ENCODE peak calls at places on chromosomes 7 and 10, in ten cellular contexts. One of them, this sample, is unnamed.

GRCh38 chr7:85220651-85221050 is 33.8 kb upstream of the SEMA3D start:
- DNase-seq in BE2C: no peak
- DNase-seq in activated effector memory CD4-positive, alpha-beta T cell treated with anti-CD3 and anti-CD28 coated beads, Interleukin-2, amount 50 U/mL, for 16 hours: no peak
- DNase-seq in activated CD4-positive, alpha-beta T cell treated with anti-CD3 and anti-CD28 coated beads, Interleukin-2, amount 50 U/mL, for 48 hours: no peak
- DNase-seq in RCC 7860: no peak
- DNase-seq in suprapubic skin: no peak
- DNase-seq in IMR-90: no peak
- DNase-seq in neuronal stem cell: no peak
- DNase-seq in substantia nigra: no peak
- DNase-seq in activated B cell treated with CpG ODN at 0.5 μM for 24 hours: no peak
- DNase-seq in this sample: peak

GRCh38 chr7:55189878-55190436 is 171.1 kb downstream of the EGFR start:
- DNase-seq in BE2C: no peak
- DNase-seq in activated effector memory CD4-positive, alpha-beta T cell treated with anti-CD3 and anti-CD28 coated beads, Interleukin-2, amount 50 U/mL, for 16 hours: no peak
- DNase-seq in activated CD4-positive, alpha-beta T cell treated with anti-CD3 and anti-CD28 coated beads, Interleukin-2, amount 50 U/mL, for 48 hours: no peak
- DNase-seq in RCC 7860: no peak
- DNase-seq in suprapubic skin: peak
- DNase-seq in IMR-90: no peak
- DNase-seq in neuronal stem cell: no peak
- DNase-seq in substantia nigra: no peak
- DNase-seq in activated B cell treated with CpG ODN at 0.5 μM for 24 hours: no peak
- DNase-seq in this sample: no peak

GRCh38 chr10:128069351-128070051 is 56.7 kb downstream of the MKI67 start:
- DNase-seq in BE2C: peak
- DNase-seq in activated effector memory CD4-positive, alpha-beta T cell treated with anti-CD3 and anti-CD28 coated beads, Interleukin-2, amount 50 U/mL, for 16 hours: peak
- DNase-seq in activated CD4-positive, alpha-beta T cell treated with anti-CD3 and anti-CD28 coated beads, Interleukin-2, amount 50 U/mL, for 48 hours: peak
- DNase-seq in RCC 7860: peak
- DNase-seq in suprapubic skin: peak
- DNase-seq in IMR-90: peak
- DNase-seq in neuronal stem cell: peak
- DNase-seq in substantia nigra: no peak
- DNase-seq in activated B cell treated with CpG ODN at 0.5 μM for 24 hours: peak
- DNase-seq in this sample: peak

GRCh38 chr7:46071076-46071475 is 150.0 kb upstream of the IGFBP3 start:
- DNase-seq in BE2C: no peak
- DNase-seq in activated effector memory CD4-positive, alpha-beta T cell treated with anti-CD3 and anti-CD28 coated beads, Interleukin-2, amount 50 U/mL, for 16 hours: no peak
- DNase-seq in activated CD4-positive, alpha-beta T cell treated with anti-CD3 and anti-CD28 coated beads, Interleukin-2, amount 50 U/mL, for 48 hours: no peak
- DNase-seq in RCC 7860: no peak
- DNase-seq in suprapubic skin: no peak
- DNase-seq in IMR-90: no peak
- DNase-seq in neuronal stem cell: no peak
- DNase-seq in substantia nigra: no peak
- DNase-seq in activated B cell treated with CpG ODN at 0.5 μM for 24 hours: no peak
- DNase-seq in this sample: no peak

GRCh38 chr10:116733566-116733965 is 8.8 kb downstream of the HSPA12A start:
- DNase-seq in BE2C: no peak
- DNase-seq in activated effector memory CD4-positive, alpha-beta T cell treated with anti-CD3 and anti-CD28 coated beads, Interleukin-2, amount 50 U/mL, for 16 hours: no peak
- DNase-seq in activated CD4-positive, alpha-beta T cell treated with anti-CD3 and anti-CD28 coated beads, Interleukin-2, amount 50 U/mL, for 48 hours: no peak
- DNase-seq in RCC 7860: no peak
- DNase-seq in suprapubic skin: no peak
- DNase-seq in IMR-90: peak
- DNase-seq in neuronal stem cell: no peak
- DNase-seq in substantia nigra: no peak
- DNase-seq in activated B cell treated with CpG ODN at 0.5 μM for 24 hours: no peak
- DNase-seq in this sample: no peak

GRCh38 chr7:87375647-87376435 is 30.4 kb downstream of the CROT start:
- DNase-seq in BE2C: no peak
- DNase-seq in activated effector memory CD4-positive, alpha-beta T cell treated with anti-CD3 and anti-CD28 coated beads, Interleukin-2, amount 50 U/mL, for 16 hours: no peak
- DNase-seq in activated CD4-positive, alpha-beta T cell treated with anti-CD3 and anti-CD28 coated beads, Interleukin-2, amount 50 U/mL, for 48 hours: no peak
- DNase-seq in RCC 7860: no peak
- DNase-seq in suprapubic skin: no peak
- DNase-seq in IMR-90: peak
- DNase-seq in neuronal stem cell: no peak
- DNase-seq in substantia nigra: no peak
- DNase-seq in activated B cell treated with CpG ODN at 0.5 μM for 24 hours: no peak
- DNase-seq in this sample: no peak

GRCh38 chr10:48613015-48613414 is 8.1 kb upstream of the ARHGAP22 start:
- DNase-seq in BE2C: no peak
- DNase-seq in activated effector memory CD4-positive, alpha-beta T cell treated with anti-CD3 and anti-CD28 coated beads, Interleukin-2, amount 50 U/mL, for 16 hours: no peak
- DNase-seq in activated CD4-positive, alpha-beta T cell treated with anti-CD3 and anti-CD28 coated beads, Interleukin-2, amount 50 U/mL, for 48 hours: no peak
- DNase-seq in RCC 7860: no peak
- DNase-seq in suprapubic skin: no peak
- DNase-seq in IMR-90: peak
- DNase-seq in neuronal stem cell: no peak
- DNase-seq in substantia nigra: no peak
- DNase-seq in activated B cell treated with CpG ODN at 0.5 μM for 24 hours: no peak
- DNase-seq in this sample: no peak

GRCh38 chr7:73851410-73852338 is 9.3 kb upstream of the TMEM270 start:
- DNase-seq in BE2C: no peak
- DNase-seq in activated effector memory CD4-positive, alpha-beta T cell treated with anti-CD3 and anti-CD28 coated beads, Interleukin-2, amount 50 U/mL, for 16 hours: no peak
- DNase-seq in activated CD4-positive, alpha-beta T cell treated with anti-CD3 and anti-CD28 coated beads, Interleukin-2, amount 50 U/mL, for 48 hours: peak
- DNase-seq in RCC 7860: peak
- DNase-seq in suprapubic skin: no peak
- DNase-seq in IMR-90: peak
- DNase-seq in neuronal stem cell: no peak
- DNase-seq in substantia nigra: no peak
- DNase-seq in activated B cell treated with CpG ODN at 0.5 μM for 24 hours: no peak
- DNase-seq in this sample: peak

GRCh38 chr10:85673270-85673669 is 693.3 kb downstream of the GRID1 start:
- DNase-seq in BE2C: no peak
- DNase-seq in activated effector memory CD4-positive, alpha-beta T cell treated with anti-CD3 and anti-CD28 coated beads, Interleukin-2, amount 50 U/mL, for 16 hours: no peak
- DNase-seq in activated CD4-positive, alpha-beta T cell treated with anti-CD3 and anti-CD28 coated beads, Interleukin-2, amount 50 U/mL, for 48 hours: no peak
- DNase-seq in RCC 7860: no peak
- DNase-seq in suprapubic skin: no peak
- DNase-seq in IMR-90: no peak
- DNase-seq in neuronal stem cell: no peak
- DNase-seq in substantia nigra: no peak
- DNase-seq in activated B cell treated with CpG ODN at 0.5 μM for 24 hours: no peak
- DNase-seq in this sample: no peak

GRCh38 chr7:140237390-140237789 is 60.6 kb upstream of the KDM7A start:
- DNase-seq in BE2C: no peak
- DNase-seq in activated effector memory CD4-positive, alpha-beta T cell treated with anti-CD3 and anti-CD28 coated beads, Interleukin-2, amount 50 U/mL, for 16 hours: no peak
- DNase-seq in activated CD4-positive, alpha-beta T cell treated with anti-CD3 and anti-CD28 coated beads, Interleukin-2, amount 50 U/mL, for 48 hours: no peak
- DNase-seq in RCC 7860: no peak
- DNase-seq in suprapubic skin: no peak
- DNase-seq in IMR-90: no peak
- DNase-seq in neuronal stem cell: no peak
- DNase-seq in substantia nigra: no peak
- DNase-seq in activated B cell treated with CpG ODN at 0.5 μM for 24 hours: no peak
- DNase-seq in this sample: no peak

GRCh38 chr7:105473163-105473562 is 48.9 kb downstream of the PUS7 start:
- DNase-seq in BE2C: no peak
- DNase-seq in activated effector memory CD4-positive, alpha-beta T cell treated with anti-CD3 and anti-CD28 coated beads, Interleukin-2, amount 50 U/mL, for 16 hours: no peak
- DNase-seq in activated CD4-positive, alpha-beta T cell treated with anti-CD3 and anti-CD28 coated beads, Interleukin-2, amount 50 U/mL, for 48 hours: no peak
- DNase-seq in RCC 7860: no peak
- DNase-seq in suprapubic skin: no peak
- DNase-seq in IMR-90: peak
- DNase-seq in neuronal stem cell: no peak
- DNase-seq in substantia nigra: no peak
- DNase-seq in activated B cell treated with CpG ODN at 0.5 μM for 24 hours: no peak
- DNase-seq in this sample: no peak

GRCh38 chr7:5662776-5663175 is 118.7 kb downstream of the RNF216 start:
- DNase-seq in BE2C: no peak
- DNase-seq in activated effector memory CD4-positive, alpha-beta T cell treated with anti-CD3 and anti-CD28 coated beads, Interleukin-2, amount 50 U/mL, for 16 hours: no peak
- DNase-seq in activated CD4-positive, alpha-beta T cell treated with anti-CD3 and anti-CD28 coated beads, Interleukin-2, amount 50 U/mL, for 48 hours: no peak
- DNase-seq in RCC 7860: no peak
- DNase-seq in suprapubic skin: no peak
- DNase-seq in IMR-90: no peak
- DNase-seq in neuronal stem cell: no peak
- DNase-seq in substantia nigra: no peak
- DNase-seq in activated B cell treated with CpG ODN at 0.5 μM for 24 hours: no peak
- DNase-seq in this sample: no peak

GRCh38 chr10:34299105-34299611 is 515.9 kb downstream of the PARD3 start:
- DNase-seq in BE2C: no peak
- DNase-seq in activated effector memory CD4-positive, alpha-beta T cell treated with anti-CD3 and anti-CD28 coated beads, Interleukin-2, amount 50 U/mL, for 16 hours: no peak
- DNase-seq in activated CD4-positive, alpha-beta T cell treated with anti-CD3 and anti-CD28 coated beads, Interleukin-2, amount 50 U/mL, for 48 hours: no peak
- DNase-seq in RCC 7860: no peak
- DNase-seq in suprapubic skin: no peak
- DNase-seq in IMR-90: peak
- DNase-seq in neuronal stem cell: no peak
- DNase-seq in substantia nigra: no peak
- DNase-seq in activated B cell treated with CpG ODN at 0.5 μM for 24 hours: no peak
- DNase-seq in this sample: peak

GRCh38 chr10:132786529-132787252 is 744 bp upstream of the NKX6-2 start:
- DNase-seq in BE2C: no peak
- DNase-seq in activated effector memory CD4-positive, alpha-beta T cell treated with anti-CD3 and anti-CD28 coated beads, Interleukin-2, amount 50 U/mL, for 16 hours: no peak
- DNase-seq in activated CD4-positive, alpha-beta T cell treated with anti-CD3 and anti-CD28 coated beads, Interleukin-2, amount 50 U/mL, for 48 hours: no peak
- DNase-seq in RCC 7860: no peak
- DNase-seq in suprapubic skin: no peak
- DNase-seq in IMR-90: no peak
- DNase-seq in neuronal stem cell: no peak
- DNase-seq in substantia nigra: no peak
- DNase-seq in activated B cell treated with CpG ODN at 0.5 μM for 24 hours: no peak
- DNase-seq in this sample: no peak